ENCODE peak calls at places on chromosomes 3 and 15, in seven cellular contexts. R is transverse colon; N is lung; W is mucosa of descending colon; S is heart left ventricle; V is CD8-positive, alpha-beta T cell; J is Karpas-422. K is an unnamed sample. For H3K36me3, the result is how much of the 10 kb centered on the place peaks cover.

GRCh38 chr3:183583331-183584245 is 28.1 kb upstream of the KLHL6 start:
- DNase-seq in N (no peak), V (no peak), W (no peak), J (no peak), R (no peak), S (no peak), K (no peak)

GRCh38 chr3:190044142-190044541 is 76.6 kb downstream of the P3H2 start:
- DNase-seq in W (no peak), S (no peak), R (no peak), J (no peak), N (no peak), V (no peak), K (no peak)

GRCh38 chr3:22089284-22089683 is 338.3 kb upstream of the ZNF385D start:
- DNase-seq in S (no peak), R (peak), V (no peak), W (peak), J (peak), N (no peak), K (peak)

GRCh38 chr3:110248666-110249065 is 823.0 kb upstream of the NECTIN3 start:
- DNase-seq in S (no peak), V (no peak), R (no peak), N (no peak), J (no peak), W (no peak), K (no peak)

GRCh38 chr3:49805884-49806701 is 3.0 kb downstream of the INKA1 start:
- DNase-seq in V (peak), R (peak), S (peak), N (no peak), W (no peak), J (peak), K (no peak)

GRCh38 chr15:31379577-31379976 is 52.9 kb downstream of the KLF13 start:
- DNase-seq in N (no peak), V (no peak), J (no peak), S (no peak), R (no peak), W (no peak), K (no peak)

GRCh38 chr3:159804726-159805410 is 183.8 kb upstream of the IL12A start:
- DNase-seq in R (peak), S (no peak), J (peak), V (no peak), N (peak), W (peak), K (peak)

GRCh38 chr3:160673188-160673587 is 3.8 kb upstream of the ARL14 start:
- DNase-seq in J (no peak), N (no peak), R (no peak), S (no peak), V (no peak), W (no peak), K (no peak)

GRCh38 chr3:150172356-150172755 is 201.7 kb upstream of the PFN2 start:
- DNase-seq in R (no peak), W (no peak), V (no peak), N (no peak), S (no peak), J (no peak), K (no peak)

GRCh38 chr3:152172465-152172864 is 96.3 kb upstream of the MBNL1 start:
- DNase-seq in N (no peak), R (no peak), J (no peak), V (no peak), W (no peak), S (no peak), K (no peak)

GRCh38 chr15:35159170-35159569 is 74.1 kb upstream of the NANOGP8 start:
- DNase-seq in S (no peak), J (no peak), R (no peak), N (no peak), V (no peak), W (no peak), K (no peak)

GRCh38 chr15:79051941-79052731 is 38.4 kb downstream of the RASGRF1 start:
- DNase-seq in R (no peak), W (no peak), S (no peak), N (no peak), V (no peak), J (no peak), K (no peak)

GRCh38 chr15:96339662-96340347 is 9.3 kb downstream of the NR2F2 start:
- DNase-seq in V (no peak), N (peak), R (no peak), J (no peak), W (peak), S (no peak), K (no peak)

GRCh38 chr3:123853686-123854372 is 30.3 kb downstream of the MYLK start:
- DNase-seq in R (no peak), J (no peak), V (no peak), W (no peak), N (no peak), S (no peak), K (no peak)

GRCh38 chr15:93005133-93005532 is 83.9 kb downstream of the RGMA start:
- DNase-seq in V (no peak), N (no peak), W (no peak), S (no peak), R (no peak), J (no peak), K (no peak)
- H3K36me3 ChIP-seq in V (half or more), N (half or more), W (under half), S (half or more), R (half or more), J (under half), K (under half)

DNA sequence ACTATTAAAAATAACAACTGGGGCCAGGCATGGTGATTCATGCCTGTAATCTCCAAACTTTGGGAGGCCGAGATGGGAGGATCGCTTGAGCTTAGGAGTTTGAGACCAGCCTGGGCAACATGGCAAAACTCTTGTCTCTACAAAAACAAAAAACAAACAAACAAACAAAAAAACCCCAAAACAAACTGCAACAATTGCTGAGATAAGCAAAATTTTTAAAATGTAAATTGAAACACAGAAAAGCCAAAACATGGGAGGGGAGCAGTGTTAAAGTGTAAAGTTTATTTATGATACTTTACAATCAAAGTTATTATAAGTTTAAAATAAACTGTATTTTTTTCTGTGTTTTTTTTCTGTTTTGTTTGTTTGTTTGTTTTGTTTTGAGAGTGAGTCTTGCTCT is 207.7 kb downstream of the PCCB start:
- DNase-seq in J (no peak), W (no peak), R (no peak), V (no peak), N (no peak), S (no peak), K (no peak)
- H3K36me3 ChIP-seq in J (under half), W (under half), R (under half), V (under half), N (under half), S (under half), K (under half)

GRCh38 chr15:72728821-72729220 is 42.8 kb downstream of the BBS4 start:
- DNase-seq in W (no peak), V (no peak), R (no peak), S (no peak), J (no peak), N (no peak), K (no peak)
- H3K36me3 ChIP-seq in W (under half), V (under half), R (under half), S (half or more), J (under half), N (under half), K (under half)

GRCh38 chr15:29698030-29698701 is 124.1 kb downstream of the TJP1 start:
- DNase-seq in J (no peak), R (no peak), N (no peak), V (no peak), S (no peak), W (no peak), K (peak)

GRCh38 chr15:29696950-29697738 is 125.1 kb downstream of the TJP1 start:
- DNase-seq in J (no peak), V (no peak), N (no peak), W (no peak), S (no peak), R (no peak), K (no peak)

GRCh38 chr15:29700296-29700695 is 122.0 kb downstream of the TJP1 start:
- DNase-seq in W (no peak), N (no peak), V (no peak), J (no peak), S (no peak), R (no peak), K (no peak)

GRCh38 chr15:29701151-29701550 is 121.1 kb downstream of the TJP1 start:
- DNase-seq in N (no peak), V (no peak), J (no peak), R (no peak), S (no peak), W (no peak), K (no peak)

GRCh38 chr15:29699791-29700190 is 122.5 kb downstream of the TJP1 start:
- DNase-seq in W (no peak), R (no peak), V (no peak), S (no peak), J (no peak), N (no peak), K (no peak)
- H3K36me3 ChIP-seq in W (under half), R (under half), V (under half), S (half or more), J (under half), N (under half), K (under half)

GRCh38 chr15:25095179-25095578 is 140.4 kb downstream of the SNRPN start:
- DNase-seq in W (no peak), V (no peak), N (no peak), J (no peak), S (no peak), R (no peak), K (no peak)
- H3K36me3 ChIP-seq in W (under half), V (half or more), N (under half), J (half or more), S (half or more), R (half or more), K (under half)

GRCh38 chr3:5646030-5646368 is 458.5 kb downstream of the EDEM1 start:
- DNase-seq in R (no peak), J (no peak), W (no peak), V (no peak), N (no peak), S (no peak), K (no peak)
- H3K36me3 ChIP-seq in R (under half), J (under half), W (under half), V (under half), N (under half), S (under half), K (under half)

GRCh38 chr3:11567516-11568467 is 75.9 kb downstream of the VGLL4 start:
- DNase-seq in W (no peak), J (no peak), R (no peak), N (no peak), V (no peak), S (no peak), K (peak)

GRCh38 chr3:11569156-11569741 is 74.5 kb downstream of the VGLL4 start:
- DNase-seq in W (no peak), J (no peak), V (no peak), R (no peak), S (no peak), N (no peak), K (no peak)

GRCh38 chr3:11570251-11570650 is 73.5 kb downstream of the VGLL4 start:
- DNase-seq in J (no peak), V (no peak), S (no peak), R (no peak), W (no peak), N (no peak), K (no peak)

GRCh38 chr3:11566916-11567315 is 76.8 kb downstream of the VGLL4 start:
- DNase-seq in N (no peak), V (no peak), R (no peak), W (no peak), S (no peak), J (no peak), K (no peak)

DNA sequence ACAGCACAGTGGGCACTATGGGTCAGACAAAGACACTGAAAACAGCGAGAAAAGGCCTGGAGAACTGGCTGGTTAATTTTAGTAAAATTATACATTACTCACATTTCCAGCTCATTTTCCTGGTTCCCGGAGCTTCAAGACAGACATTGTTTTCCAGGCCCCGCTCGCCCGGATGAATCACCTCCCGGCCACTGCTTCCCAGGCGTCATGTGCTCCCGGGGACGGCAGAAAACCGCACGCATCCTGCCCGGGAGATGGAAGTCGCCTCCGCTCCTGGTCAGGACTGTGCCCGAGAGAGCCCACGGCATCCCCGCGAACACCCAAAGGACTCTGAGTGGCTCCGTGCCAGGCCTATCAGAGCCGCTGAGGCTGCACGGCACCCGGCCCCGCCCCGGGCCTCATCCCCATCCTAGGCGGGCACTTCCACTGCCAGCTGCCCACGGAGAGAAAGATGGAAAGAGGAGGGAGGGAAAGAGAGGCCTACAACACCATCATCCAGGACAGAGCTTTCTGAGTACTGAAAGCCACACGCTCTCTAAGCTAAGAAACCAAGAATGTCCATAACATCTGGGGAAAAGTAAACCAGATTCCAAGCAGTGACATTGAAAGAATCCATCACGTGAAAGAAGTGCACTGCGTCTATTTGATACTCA is 75.1 kb downstream of the VGLL4 start:
- DNase-seq in R (peak), V (no peak), W (peak), S (peak), N (no peak), J (no peak), K (peak)
- H3K36me3 ChIP-seq in R (under half), V (under half), W (under half), S (under half), N (under half), J (under half), K (under half)

DNA sequence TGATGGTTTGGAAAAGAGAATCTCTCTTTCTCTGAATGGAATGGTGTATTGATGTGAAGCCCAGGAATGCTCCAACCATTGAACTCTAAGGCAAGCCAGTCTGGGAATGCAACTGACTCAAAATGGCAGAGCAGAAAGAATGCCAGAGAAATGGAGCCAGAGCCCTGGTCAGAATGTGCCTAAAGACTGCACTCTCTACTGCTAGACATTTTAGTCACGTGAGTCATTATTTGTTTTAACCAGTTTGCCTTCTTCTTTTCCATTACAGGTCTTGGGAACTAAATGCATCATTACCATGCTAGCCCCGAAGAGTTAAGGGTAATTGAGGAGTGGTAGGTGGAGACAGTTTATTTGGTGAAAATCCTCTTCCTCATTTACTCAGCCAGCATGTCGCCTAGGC is 67.3 kb upstream of the TRIM42 start:
- DNase-seq in S (no peak), N (no peak), V (no peak), R (no peak), W (no peak), J (no peak), K (peak)
- H3K36me3 ChIP-seq in S (under half), N (under half), V (under half), R (under half), W (under half), J (under half), K (under half)

GRCh38 chr3:58131101-58131500 is 79.7 kb downstream of the DNASE1L3 start:
- DNase-seq in W (no peak), J (no peak), S (no peak), N (no peak), R (no peak), V (no peak), K (no peak)

GRCh38 chr3:58134468-58134867 is 76.3 kb downstream of the DNASE1L3 start:
- DNase-seq in J (no peak), V (no peak), W (no peak), N (no peak), R (no peak), S (no peak), K (no peak)

GRCh38 chr3:58129041-58129440 is 81.7 kb downstream of the DNASE1L3 start:
- DNase-seq in V (no peak), J (no peak), S (no peak), R (no peak), N (no peak), W (no peak), K (no peak)

GRCh38 chr3:58132850-58133249 is 77.9 kb downstream of the DNASE1L3 start:
- DNase-seq in W (no peak), V (no peak), R (no peak), J (no peak), N (no peak), S (no peak), K (no peak)

DNA sequence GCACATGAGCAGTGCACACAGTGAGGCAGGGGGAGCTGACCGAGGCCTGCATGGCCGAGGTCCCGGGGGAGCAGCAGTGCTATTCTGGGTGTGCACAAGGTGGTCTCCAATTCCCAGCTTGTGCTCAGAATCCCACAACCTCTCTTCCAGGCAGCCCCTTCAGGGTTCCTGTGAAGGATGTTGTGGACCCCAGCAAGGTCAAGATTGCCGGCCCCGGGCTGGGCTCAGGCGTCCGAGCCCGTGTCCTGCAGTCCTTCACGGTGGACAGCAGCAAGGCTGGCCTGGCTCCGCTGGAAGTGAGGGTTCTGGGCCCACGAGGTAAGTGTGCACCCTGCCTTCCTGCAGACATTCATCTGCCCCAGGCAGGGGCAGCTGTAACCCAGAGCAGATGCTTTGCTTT is 80.2 kb downstream of the DNASE1L3 start:
- DNase-seq in S (no peak), V (no peak), J (no peak), W (no peak), N (no peak), R (no peak), K (no peak)
- H3K36me3 ChIP-seq in S (half or more), V (under half), J (under half), W (under half), N (under half), R (under half), K (half or more)